ENCODE peak calls at places on chromosomes 13 and 19, in eight cellular contexts. Y is stimulated activated CD8-positive, alpha-beta memory T cell treated with anti-CD3 and anti-CD28 coated beads, Interleukin-15, amount 100 ng/mL, for 4 hours; P is SW 1271; I is T-helper 17 cell; F is AG10803; L is Calu3; M is SK-N-SH; K is T-helper 2 cell. G is an unnamed sample.

GRCh38 chr19:35045667-35046300 is 4.3 kb downstream of the HPN start:
- DNase-seq in Y (no peak), P (no peak), I (no peak), F (peak), L (no peak), M (peak), K (no peak), G (no peak)

GRCh38 chr13:76440568-76440967 is 445.6 kb downstream of the KCTD12 start:
- DNase-seq in Y (no peak), P (no peak), I (no peak), F (no peak), L (no peak), M (no peak), K (no peak), G (no peak)

GRCh38 chr13:46899801-46900200 is 2.9 kb upstream of the HTR2A start:
- DNase-seq in Y (no peak), P (no peak), I (no peak), F (no peak), L (no peak), M (no peak), K (no peak), G (no peak)

GRCh38 chr13:85040176-85040660 is 759.0 kb downstream of the SLITRK6 start:
- DNase-seq in Y (no peak), P (no peak), I (no peak), F (no peak), L (no peak), M (peak), K (no peak), G (no peak)

GRCh38 chr19:40933025-40933424 is 51.0 kb upstream of the CYP2A7 start:
- DNase-seq in Y (no peak), P (no peak), I (no peak), F (no peak), L (no peak), M (no peak), K (no peak), G (no peak)

GRCh38 chr19:1932395-1932794 is 8.6 kb upstream of the CSNK1G2 start:
- DNase-seq in Y (no peak), P (no peak), I (no peak), F (no peak), L (no peak), M (no peak), K (no peak), G (no peak)

GRCh38 chr19:56383826-56384605 is 9.3 kb downstream of the ZNF582 start:
- DNase-seq in Y (no peak), P (no peak), I (no peak), F (no peak), L (no peak), M (no peak), K (no peak), G (no peak)

GRCh38 chr19:28242317-28242927 is 970.5 kb downstream of the UQCRFS1 start:
- DNase-seq in Y (no peak), P (no peak), I (no peak), F (peak), L (peak), M (peak), K (no peak), G (no peak)

GRCh38 chr13:113726961-113727411 is 32.0 kb upstream of the TMEM255B start:
- DNase-seq in Y (no peak), P (no peak), I (no peak), F (peak), L (no peak), M (no peak), K (no peak), G (no peak)

GRCh38 chr19:55116232-55117062 is 990 bp downstream of the PPP1R12C start:
- DNase-seq in Y (no peak), P (no peak), I (peak), F (peak), L (peak), M (peak), K (peak), G (no peak)

GRCh38 chr13:23741879-23742510 is 147.2 kb downstream of the MIPEP start:
- DNase-seq in Y (no peak), P (no peak), I (no peak), F (no peak), L (peak), M (peak), K (no peak), G (no peak)

GRCh38 chr13:25732146-25732865 is 319.5 kb downstream of the SHISA2 start:
- DNase-seq in Y (no peak), P (peak), I (no peak), F (peak), L (no peak), M (no peak), K (no peak), G (no peak)

GRCh38 chr13:108943842-108944241 is 314.4 kb downstream of the MYO16 start:
- DNase-seq in Y (no peak), P (no peak), I (no peak), F (no peak), L (no peak), M (no peak), K (no peak), G (no peak)

GRCh38 chr19:1736916-1737315 is 16.4 kb upstream of the ONECUT3 start:
- DNase-seq in Y (no peak), P (no peak), I (no peak), F (no peak), L (no peak), M (no peak), K (no peak), G (no peak)

GRCh38 chr19:45406165-45406956 is at the start of gene POLR1G:
- DNase-seq in Y (peak), P (peak), I (peak), F (peak), L (peak), M (peak), K (peak), G (no peak)

GRCh38 chr19:45311640-45312039 is 11.0 kb downstream of the CKM start:
- DNase-seq in Y (no peak), P (no peak), I (no peak), F (peak), L (no peak), M (no peak), K (no peak), G (no peak)

GRCh38 chr19:14072535-14073231 is at the start of gene MISP3:
- DNase-seq in Y (no peak), P (no peak), I (peak), F (no peak), L (peak), M (peak), K (no peak), G (no peak)

GRCh38 chr13:100584901-100585300 is 3.7 kb downstream of the GGACT start:
- DNase-seq in Y (no peak), P (no peak), I (no peak), F (no peak), L (no peak), M (no peak), K (no peak), G (no peak)